ENCODE peak calls at places on chromosome 19, in seven cellular contexts. One of them, this sample, is unnamed.
A peak's percentile ranks its signal among the peaks of the same experiment; 100 is the strongest.

GRCh38 chr19:19447536-19448237 is 42.2 kb downstream of the GATAD2A start:
- DNase-seq in stimulated activated CD4-positive, alpha-beta T cell treated with anti-CD3 and anti-CD28 coated beads, Interleukin-15, amount 100 ng/mL, for 48 hours: no peak
- DNase-seq in EH: no peak
- DNase-seq in activated T-cell treated with anti-CD3 and anti-CD28 coated beads for 4 hours: no peak
- DNase-seq in caudate nucleus: peak; percentile 20
- DNase-seq in activated CD4-positive, CD25-positive, alpha-beta regulatory T cell: no peak
- DNase-seq in cortex of kidney: no peak
- DNase-seq in this sample: no peak

GRCh38 chr19:752652-753517 is 2.0 kb downstream of the MISP start:
- DNase-seq in EH: peak; percentile 91
- DNase-seq in activated CD4-positive, CD25-positive, alpha-beta regulatory T cell: no peak
- DNase-seq in cortex of kidney: no peak
- DNase-seq in stimulated activated CD4-positive, alpha-beta T cell treated with anti-CD3 and anti-CD28 coated beads, Interleukin-15, amount 100 ng/mL, for 48 hours: no peak
- DNase-seq in caudate nucleus: no peak
- DNase-seq in activated T-cell treated with anti-CD3 and anti-CD28 coated beads for 4 hours: no peak
- DNase-seq in this sample: peak; percentile 83

GRCh38 chr19:38055655-38056521 is 148.9 kb downstream of the SIPA1L3 start:
- DNase-seq in activated T-cell treated with anti-CD3 and anti-CD28 coated beads for 4 hours: no peak
- DNase-seq in caudate nucleus: no peak
- DNase-seq in activated CD4-positive, CD25-positive, alpha-beta regulatory T cell: no peak
- DNase-seq in stimulated activated CD4-positive, alpha-beta T cell treated with anti-CD3 and anti-CD28 coated beads, Interleukin-15, amount 100 ng/mL, for 48 hours: no peak
- DNase-seq in cortex of kidney: no peak
- DNase-seq in EH: peak; percentile 31
- DNase-seq in this sample: peak; percentile 50

GRCh38 chr19:38684078-38684861 is 36.8 kb downstream of the ACTN4 start:
- DNase-seq in stimulated activated CD4-positive, alpha-beta T cell treated with anti-CD3 and anti-CD28 coated beads, Interleukin-15, amount 100 ng/mL, for 48 hours: no peak
- DNase-seq in activated T-cell treated with anti-CD3 and anti-CD28 coated beads for 4 hours: no peak
- DNase-seq in activated CD4-positive, CD25-positive, alpha-beta regulatory T cell: peak; percentile 9
- DNase-seq in caudate nucleus: no peak
- DNase-seq in cortex of kidney: no peak
- DNase-seq in EH: peak; percentile 95
- DNase-seq in this sample: peak; percentile 84

GRCh38 chr19:18992696-18993095 is 40.6 kb downstream of the SUGP2 start:
- DNase-seq in stimulated activated CD4-positive, alpha-beta T cell treated with anti-CD3 and anti-CD28 coated beads, Interleukin-15, amount 100 ng/mL, for 48 hours: no peak
- DNase-seq in EH: no peak
- DNase-seq in activated T-cell treated with anti-CD3 and anti-CD28 coated beads for 4 hours: no peak
- DNase-seq in activated CD4-positive, CD25-positive, alpha-beta regulatory T cell: no peak
- DNase-seq in caudate nucleus: peak; percentile 80
- DNase-seq in cortex of kidney: no peak
- DNase-seq in this sample: no peak

GRCh38 chr19:5665781-5666513 is 14.4 kb downstream of the MICOS13 start:
- DNase-seq in stimulated activated CD4-positive, alpha-beta T cell treated with anti-CD3 and anti-CD28 coated beads, Interleukin-15, amount 100 ng/mL, for 48 hours: no peak
- DNase-seq in activated CD4-positive, CD25-positive, alpha-beta regulatory T cell: no peak
- DNase-seq in EH: peak; percentile 76
- DNase-seq in cortex of kidney: no peak
- DNase-seq in caudate nucleus: no peak
- DNase-seq in activated T-cell treated with anti-CD3 and anti-CD28 coated beads for 4 hours: no peak
- DNase-seq in this sample: peak; percentile 83

GRCh38 chr19:54137913-54138776 is 583 bp downstream of the CNOT3 start:
- DNase-seq in caudate nucleus: no peak
- DNase-seq in cortex of kidney: no peak
- DNase-seq in stimulated activated CD4-positive, alpha-beta T cell treated with anti-CD3 and anti-CD28 coated beads, Interleukin-15, amount 100 ng/mL, for 48 hours: no peak
- DNase-seq in EH: no peak
- DNase-seq in activated T-cell treated with anti-CD3 and anti-CD28 coated beads for 4 hours: no peak
- DNase-seq in activated CD4-positive, CD25-positive, alpha-beta regulatory T cell: peak; percentile 28
- DNase-seq in this sample: no peak

GRCh38 chr19:7605490-7606222 is 10.0 kb downstream of the CAMSAP3 start:
- DNase-seq in caudate nucleus: no peak
- DNase-seq in activated T-cell treated with anti-CD3 and anti-CD28 coated beads for 4 hours: no peak
- DNase-seq in stimulated activated CD4-positive, alpha-beta T cell treated with anti-CD3 and anti-CD28 coated beads, Interleukin-15, amount 100 ng/mL, for 48 hours: peak; percentile 20
- DNase-seq in activated CD4-positive, CD25-positive, alpha-beta regulatory T cell: no peak
- DNase-seq in cortex of kidney: no peak
- DNase-seq in EH: peak; percentile 24
- DNase-seq in this sample: no peak

GRCh38 chr19:29671393-29672076 is 6.3 kb downstream of the PLEKHF1 start:
- DNase-seq in EH: no peak
- DNase-seq in stimulated activated CD4-positive, alpha-beta T cell treated with anti-CD3 and anti-CD28 coated beads, Interleukin-15, amount 100 ng/mL, for 48 hours: peak; percentile 92
- DNase-seq in cortex of kidney: no peak
- DNase-seq in activated T-cell treated with anti-CD3 and anti-CD28 coated beads for 4 hours: peak; percentile 73
- DNase-seq in caudate nucleus: no peak
- DNase-seq in activated CD4-positive, CD25-positive, alpha-beta regulatory T cell: peak; percentile 80
- DNase-seq in this sample: no peak

GRCh38 chr19:55345818-55346724 is 6.4 kb downstream of the KMT5C start:
- DNase-seq in activated CD4-positive, CD25-positive, alpha-beta regulatory T cell: no peak
- DNase-seq in caudate nucleus: no peak
- DNase-seq in cortex of kidney: no peak
- DNase-seq in activated T-cell treated with anti-CD3 and anti-CD28 coated beads for 4 hours: no peak
- DNase-seq in EH: no peak
- DNase-seq in stimulated activated CD4-positive, alpha-beta T cell treated with anti-CD3 and anti-CD28 coated beads, Interleukin-15, amount 100 ng/mL, for 48 hours: no peak
- DNase-seq in this sample: no peak

This sample was measured in kidney glomerular epithelial cell.